ENCODE peak calls at places on chromosomes 6 and 20, in four cellular contexts. X is hepatocyte; S is CD8-positive, alpha-beta T cell; N is Peyer's patch. A is an unnamed sample.

GRCh38 chr6:144415014-144415413 is 129.9 kb downstream of the UTRN start:
- DNase-seq in X (peak; percentile 21), S (no peak), N (no peak), A (no peak)

GRCh38 chr6:44260451-44261297 is 3.3 kb upstream of the SLC35B2 start:
- DNase-seq in X (no peak), S (no peak), N (peak; percentile 28), A (no peak)

GRCh38 chr20:59825944-59826759 is 107.3 kb downstream of the SYCP2 start:
- DNase-seq in X (peak; percentile 72), S (no peak), N (peak; percentile 96), A (peak; percentile 59)

GRCh38 chr20:46057856-46058655 is 29.0 kb downstream of the SLC12A5 start:
- DNase-seq in X (peak; percentile 68), S (no peak), N (no peak), A (no peak)

GRCh38 chr6:45718901-45719300 is 296.8 kb downstream of the CLIC5 start:
- DNase-seq in X (no peak), S (no peak), N (no peak), A (no peak)

GRCh38 chr20:32031007-32031958 is 20.8 kb upstream of the HCK start:
- DNase-seq in X (peak; percentile 93), S (peak; percentile 37), N (peak; percentile 78), A (peak; percentile 97)

GRCh38 chr6:13006578-13007300 is 290.2 kb downstream of the PHACTR1 start:
- DNase-seq in X (no peak), S (no peak), N (no peak), A (no peak)

GRCh38 chr6:140401666-140402255 is 1027.3 kb upstream of the CITED2 start:
- DNase-seq in X (no peak), S (no peak), N (no peak), A (no peak)

GRCh38 chr20:10622657-10623418 is 51.0 kb downstream of the JAG1 start:
- DNase-seq in X (no peak), S (no peak), N (no peak), A (no peak)

GRCh38 chr6:99219788-99220187 is 129.7 kb downstream of the FAXC start:
- DNase-seq in X (peak; percentile 49), S (no peak), N (no peak), A (peak; percentile 51)

GRCh38 chr6:35368038-35368887 is 25.9 kb downstream of the PPARD start:
- DNase-seq in X (peak; percentile 45), S (no peak), N (no peak), A (peak; percentile 46)

GRCh38 chr6:43052842-43053544 is 658 bp downstream of the CUL7 start:
- DNase-seq in X (peak; percentile 41), S (no peak), N (no peak), A (peak; percentile 47)

GRCh38 chr6:155349956-155350355 is 35.7 kb upstream of the TFB1M start:
- DNase-seq in X (no peak), S (no peak), N (no peak), A (no peak)

GRCh38 chr6:155347800-155348199 is 33.5 kb upstream of the TFB1M start:
- DNase-seq in X (no peak), S (no peak), N (no peak), A (no peak)

GRCh38 chr6:155349129-155349528 is 34.8 kb upstream of the TFB1M start:
- DNase-seq in X (no peak), S (no peak), N (no peak), A (no peak)

GRCh38 chr6:155344341-155345006 is 30.2 kb upstream of the TFB1M start:
- DNase-seq in X (no peak), S (no peak), N (no peak), A (no peak)

GRCh38 chr6:155346957-155347356 is 32.7 kb upstream of the TFB1M start:
- DNase-seq in X (no peak), S (no peak), N (no peak), A (no peak)
- H3K4me3 ChIP-seq in X (no peak overlapping the region), S (no peak overlapping the region), N (no peak overlapping the region), A (no peak overlapping the region)

DNA sequence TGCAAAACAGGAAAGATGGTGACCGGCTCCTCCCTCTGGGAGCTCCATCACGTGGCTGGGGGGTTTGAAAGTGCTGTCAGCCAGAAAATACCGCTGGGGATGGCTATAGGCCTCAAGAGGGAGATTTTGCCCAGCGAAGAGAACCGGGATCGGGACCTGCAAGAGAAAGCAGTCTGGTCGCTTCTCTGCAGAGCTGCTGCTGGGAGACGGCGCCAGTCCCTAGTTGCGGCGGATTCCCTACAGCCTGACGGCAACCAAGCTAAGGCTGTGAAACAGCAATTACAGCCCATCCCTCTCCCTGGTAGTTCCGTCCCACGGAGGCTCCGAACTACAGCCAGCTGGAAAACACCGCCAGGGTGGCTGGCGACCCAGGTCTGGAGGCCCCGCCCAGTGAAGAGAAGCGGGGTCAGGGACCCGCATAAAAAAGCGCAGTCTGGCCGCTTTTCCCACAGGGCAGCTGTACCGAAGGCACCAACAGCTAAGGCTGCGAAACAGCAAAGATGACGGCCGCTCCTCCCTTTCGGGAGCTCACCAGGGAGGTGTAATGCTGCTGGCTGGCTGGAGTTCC is 238.1 kb upstream of the IRAK1BP1 start:
- DNase-seq in X (no peak), S (no peak), N (peak; percentile 52), A (no peak)
- H3K4me3 ChIP-seq in X (no peak overlapping the region), S (no peak overlapping the region), N (peak overlapping the region; percentile 32), A (no peak overlapping the region)

DNA sequence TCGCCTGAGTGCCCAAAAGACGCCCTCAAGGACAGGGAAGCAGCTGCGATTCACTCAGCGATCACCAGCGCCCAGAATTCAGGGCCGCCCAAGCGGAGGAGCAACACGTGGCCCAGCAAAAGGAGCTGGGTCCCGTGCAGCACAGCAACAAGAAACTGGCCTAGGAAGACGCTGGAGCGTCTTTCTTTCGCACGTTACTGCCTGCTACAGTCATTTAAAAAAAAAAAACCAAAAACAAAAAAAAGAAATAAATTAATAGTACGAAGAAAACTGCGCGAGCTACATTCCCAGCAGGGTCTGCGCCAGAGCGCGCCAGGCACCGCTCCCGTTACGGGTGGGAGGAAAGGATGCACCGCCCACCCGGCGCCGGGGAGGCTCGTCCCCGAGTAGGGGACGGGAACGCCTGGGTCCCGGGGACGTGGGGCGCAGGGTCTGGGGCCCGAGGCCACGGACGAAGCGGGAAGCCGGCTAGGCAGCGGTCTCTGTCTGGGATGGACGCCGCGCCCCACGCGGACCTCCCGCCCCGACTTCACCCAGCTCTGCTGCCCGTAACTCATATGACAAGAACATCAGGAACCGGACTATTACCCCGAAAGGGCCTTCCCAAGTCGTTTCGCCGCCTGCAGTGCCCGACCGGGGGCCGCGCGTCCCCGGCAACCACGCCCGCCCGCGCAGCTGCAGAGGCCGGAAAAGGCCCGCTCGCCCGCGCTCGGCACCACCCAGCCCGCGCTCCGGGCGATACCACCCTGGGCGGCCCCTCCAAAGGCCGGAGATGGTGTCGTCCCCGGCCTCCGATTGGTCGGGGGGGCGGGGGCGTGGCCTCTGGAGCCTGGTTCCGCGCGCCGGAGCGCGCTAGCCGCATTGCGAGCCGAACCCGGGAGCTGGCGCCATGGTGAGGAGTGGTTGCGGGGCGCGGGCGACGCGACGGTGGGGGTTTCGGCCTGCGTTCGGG is at the start of gene NOP56:
- DNase-seq in X (peak; percentile 95), S (peak; percentile 96), N (peak; percentile 97), A (peak; percentile 95)
- H3K4me3 ChIP-seq in X (peak within 1 kb of the TSS; percentile 86), S (peak within 1 kb of the TSS; percentile 52), N (peak within 1 kb of the TSS; percentile 66), A (peak within 1 kb of the TSS; percentile 99)

GRCh38 chr6:153092082-153093013 is 38.7 kb downstream of the RGS17 start:
- DNase-seq in X (no peak), S (no peak), N (no peak), A (no peak)
- H3K4me3 ChIP-seq in X (no peak overlapping the region), S (no peak overlapping the region), N (no peak overlapping the region), A (no peak overlapping the region)

DNA sequence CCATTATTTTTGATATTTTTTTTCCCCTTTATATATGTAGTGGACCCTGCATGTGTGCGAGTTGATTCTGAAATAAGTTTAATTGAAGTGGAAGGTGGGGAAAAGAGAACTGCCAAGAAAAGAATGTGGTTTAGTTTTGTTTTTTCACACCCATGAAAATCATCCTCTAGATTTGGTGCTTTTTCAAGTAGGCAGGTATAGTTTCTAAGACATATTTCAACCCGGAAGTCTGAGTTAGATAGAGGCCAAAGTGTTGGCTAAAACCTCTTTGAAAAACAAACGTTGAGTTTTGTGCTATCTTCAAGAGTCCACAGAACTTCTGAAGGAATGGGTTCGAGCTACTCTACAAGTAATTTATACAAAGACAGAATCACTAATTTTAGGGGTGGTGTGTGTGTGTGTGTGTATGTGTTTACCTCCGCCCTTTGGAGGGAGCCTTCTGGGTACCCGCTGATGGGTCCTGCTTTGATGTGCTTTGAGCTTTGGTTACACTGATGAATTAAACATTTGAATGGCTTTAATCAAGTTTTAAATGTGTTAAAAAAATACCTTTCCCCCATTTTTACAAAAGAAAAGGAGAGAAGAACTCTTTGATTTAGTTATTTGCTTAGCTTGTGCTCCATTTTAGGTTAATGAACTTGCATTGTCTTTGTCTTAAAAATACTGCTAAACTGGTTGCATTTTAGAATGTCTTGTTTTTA is 2.5 kb downstream of the RREB1 start:
- DNase-seq in X (no peak), S (no peak), N (no peak), A (no peak)
- H3K4me3 ChIP-seq in X (peak overlapping the region; percentile 92), S (peak overlapping the region; percentile 97), N (peak overlapping the region; percentile 96), A (peak overlapping the region; percentile 63)

DNA sequence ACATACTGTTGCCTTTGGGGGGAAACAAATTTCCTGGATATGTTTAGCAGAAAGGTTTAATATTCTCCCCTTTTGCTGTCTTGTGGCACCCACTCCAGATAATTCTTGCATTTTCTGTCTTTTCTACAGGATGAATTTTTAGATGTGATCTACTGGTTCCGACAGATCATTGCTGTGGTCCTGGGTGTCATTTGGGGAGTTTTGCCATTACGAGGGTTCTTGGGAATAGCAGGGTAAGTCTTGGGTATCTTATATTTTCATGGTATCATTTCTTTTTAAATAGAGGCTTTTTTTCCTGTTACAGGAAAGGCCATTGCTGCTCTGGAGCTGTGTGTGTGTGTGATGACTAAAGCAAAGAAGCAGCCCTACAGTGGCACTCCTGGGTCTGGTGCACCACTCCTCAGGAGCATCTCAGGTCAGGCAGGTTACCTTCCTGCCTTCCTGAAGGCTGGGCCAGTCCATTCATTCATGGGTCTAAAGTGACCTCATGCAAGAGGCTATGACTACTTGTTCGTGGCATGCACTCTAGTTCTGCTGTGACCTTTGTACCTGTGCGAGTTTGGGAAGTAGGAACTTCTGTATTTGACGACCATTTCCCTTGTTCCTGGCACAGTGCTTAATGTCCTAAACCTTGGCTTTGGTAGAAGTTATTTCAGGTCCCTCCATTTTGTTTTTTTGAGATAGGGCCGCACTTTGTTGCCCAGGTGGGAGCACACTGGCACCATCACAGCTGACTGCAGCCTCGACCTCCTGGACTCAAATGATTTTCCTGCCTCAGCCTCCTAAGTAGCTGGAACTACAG is 2.2 kb downstream of the RAB5IF start:
- DNase-seq in X (peak; percentile 67), S (no peak), N (no peak), A (peak; percentile 91)
- H3K4me3 ChIP-seq in X (no peak overlapping the region), S (no peak overlapping the region), N (peak overlapping the region; percentile 99), A (no peak overlapping the region)

GRCh38 chr6:50849781-50850180 is 31.1 kb downstream of the TFAP2B start:
- DNase-seq in X (no peak), S (no peak), N (no peak), A (no peak)
- H3K4me3 ChIP-seq in X (peak overlapping the region; percentile 18), S (no peak overlapping the region), N (no peak overlapping the region), A (no peak overlapping the region)

DNA sequence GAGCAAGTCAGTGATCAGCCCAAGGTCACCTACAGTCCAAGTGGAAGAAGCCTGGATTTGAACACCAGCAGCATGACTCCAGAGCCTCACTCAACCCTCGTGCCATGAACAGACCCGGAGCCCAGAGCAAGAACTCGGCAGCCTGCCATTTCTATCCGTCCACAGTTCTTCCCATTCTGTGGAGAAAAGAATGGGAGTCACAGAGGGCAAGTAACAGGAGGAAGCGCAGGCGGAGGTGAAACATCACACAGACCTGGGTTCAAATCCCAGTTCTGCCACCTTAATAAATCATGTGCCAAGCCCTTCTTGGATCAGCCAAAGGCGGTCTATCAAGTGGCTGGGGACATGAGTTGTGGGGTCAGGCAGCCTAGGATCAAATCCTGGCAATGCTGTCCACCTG is 4.3 kb downstream of the PREX1 start:
- DNase-seq in X (no peak), S (no peak), N (no peak), A (no peak)
- H3K4me3 ChIP-seq in X (no peak overlapping the region), S (peak overlapping the region; percentile 65), N (peak overlapping the region; percentile 24), A (no peak overlapping the region)

GRCh38 chr20:57837208-57838035 is 127.6 kb upstream of the PMEPA1 start:
- DNase-seq in X (no peak), S (no peak), N (no peak), A (no peak)
- H3K4me3 ChIP-seq in X (no peak overlapping the region), S (no peak overlapping the region), N (no peak overlapping the region), A (no peak overlapping the region)